ENCODE peak calls at places on chromosomes 12 and 14, in seven cellular contexts. One of them, this sample, is unnamed.

GRCh38 chr12:8668441-8668840 is 5.8 kb upstream of the MFAP5 start:
- DNase-seq in kidney: no peak
- DNase-seq in heart right ventricle: no peak
- DNase-seq in BJ: no peak
- DNase-seq in lower leg skin: no peak
- DNase-seq in tibial artery: no peak
- DNase-seq in A549: no peak
- DNase-seq in this sample: no peak

GRCh38 chr12:91098942-91099341 is 12.4 kb downstream of the LUM start:
- DNase-seq in tibial artery: peak
- DNase-seq in kidney: no peak
- DNase-seq in heart right ventricle: no peak
- DNase-seq in lower leg skin: peak
- DNase-seq in BJ: peak
- DNase-seq in A549: peak
- DNase-seq in this sample: no peak

GRCh38 chr12:97276198-97276580 is 186.4 kb upstream of the RMST start:
- DNase-seq in BJ: no peak
- DNase-seq in lower leg skin: no peak
- DNase-seq in heart right ventricle: no peak
- DNase-seq in tibial artery: no peak
- DNase-seq in kidney: no peak
- DNase-seq in A549: no peak
- DNase-seq in this sample: no peak

GRCh38 chr14:86802726-86803125 is 1190.3 kb downstream of the GALC start:
- DNase-seq in BJ: no peak
- DNase-seq in tibial artery: no peak
- DNase-seq in kidney: no peak
- DNase-seq in heart right ventricle: no peak
- DNase-seq in A549: no peak
- DNase-seq in lower leg skin: no peak
- DNase-seq in this sample: no peak

GRCh38 chr12:20865873-20866272 is 55.4 kb downstream of the SLCO1B3 start:
- DNase-seq in lower leg skin: no peak
- DNase-seq in BJ: no peak
- DNase-seq in A549: no peak
- DNase-seq in heart right ventricle: no peak
- DNase-seq in tibial artery: no peak
- DNase-seq in kidney: no peak
- DNase-seq in this sample: no peak

GRCh38 chr14:57182760-57183503 is 85.8 kb downstream of the EXOC5 start:
- DNase-seq in lower leg skin: no peak
- DNase-seq in heart right ventricle: no peak
- DNase-seq in tibial artery: no peak
- DNase-seq in kidney: no peak
- DNase-seq in A549: peak
- DNase-seq in BJ: no peak
- DNase-seq in this sample: no peak

GRCh38 chr12:121970901-121971300 is 50.8 kb upstream of the BCL7A start:
- DNase-seq in heart right ventricle: peak
- DNase-seq in A549: no peak
- DNase-seq in lower leg skin: no peak
- DNase-seq in kidney: no peak
- DNase-seq in BJ: no peak
- DNase-seq in tibial artery: no peak
- DNase-seq in this sample: no peak

GRCh38 chr14:38079268-38079667 is 128.4 kb upstream of the SSTR1 start:
- DNase-seq in tibial artery: no peak
- DNase-seq in BJ: peak
- DNase-seq in A549: peak
- DNase-seq in lower leg skin: no peak
- DNase-seq in kidney: no peak
- DNase-seq in heart right ventricle: no peak
- DNase-seq in this sample: no peak

GRCh38 chr14:39621678-39622077 is 189.4 kb upstream of the FBXO33 start:
- DNase-seq in tibial artery: no peak
- DNase-seq in kidney: no peak
- DNase-seq in lower leg skin: no peak
- DNase-seq in BJ: no peak
- DNase-seq in A549: no peak
- DNase-seq in heart right ventricle: no peak
- DNase-seq in this sample: no peak

GRCh38 chr12:68903511-68903910 is 29.5 kb downstream of the CPM start:
- DNase-seq in kidney: no peak
- DNase-seq in heart right ventricle: no peak
- DNase-seq in tibial artery: no peak
- DNase-seq in BJ: no peak
- DNase-seq in lower leg skin: no peak
- DNase-seq in A549: no peak
- DNase-seq in this sample: no peak

GRCh38 chr12:1769809-1770494 is 50.4 kb upstream of the LRTM2 start:
- DNase-seq in tibial artery: no peak
- DNase-seq in kidney: no peak
- DNase-seq in lower leg skin: no peak
- DNase-seq in A549: no peak
- DNase-seq in BJ: no peak
- DNase-seq in heart right ventricle: no peak
- DNase-seq in this sample: no peak

DNA sequence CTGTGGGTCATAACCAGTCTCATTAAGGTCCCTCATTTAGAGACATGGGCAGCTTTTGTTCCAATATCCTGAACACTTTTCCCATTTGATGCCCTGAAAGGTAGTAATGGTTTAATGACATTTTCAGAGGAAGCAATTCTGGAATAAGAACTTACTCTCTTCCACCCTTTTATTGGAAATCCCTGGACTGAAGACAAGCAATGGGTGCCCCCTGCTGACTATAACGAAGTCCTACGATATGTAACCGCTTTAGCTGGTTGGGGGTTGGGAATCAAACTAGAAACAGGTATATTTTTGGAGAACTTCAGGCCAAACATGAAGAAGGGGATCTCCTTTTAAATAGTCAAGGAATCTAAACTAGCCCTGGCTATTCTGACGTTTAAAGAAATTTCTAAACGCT is 20.5 kb downstream of the SARNP start:
- DNase-seq in kidney: no peak
- DNase-seq in lower leg skin: no peak
- DNase-seq in tibial artery: no peak
- DNase-seq in heart right ventricle: no peak
- DNase-seq in BJ: no peak
- DNase-seq in A549: peak
- DNase-seq in this sample: no peak
- TF ChIP-seq CTCF in kidney: peak
- TF ChIP-seq CTCF in lower leg skin: no peak
- TF ChIP-seq CTCF in tibial artery: peak
- TF ChIP-seq CTCF in heart right ventricle: peak
- TF ChIP-seq CTCF in BJ: peak
- TF ChIP-seq CTCF in A549: peak
- TF ChIP-seq CTCF in this sample: peak

DNA sequence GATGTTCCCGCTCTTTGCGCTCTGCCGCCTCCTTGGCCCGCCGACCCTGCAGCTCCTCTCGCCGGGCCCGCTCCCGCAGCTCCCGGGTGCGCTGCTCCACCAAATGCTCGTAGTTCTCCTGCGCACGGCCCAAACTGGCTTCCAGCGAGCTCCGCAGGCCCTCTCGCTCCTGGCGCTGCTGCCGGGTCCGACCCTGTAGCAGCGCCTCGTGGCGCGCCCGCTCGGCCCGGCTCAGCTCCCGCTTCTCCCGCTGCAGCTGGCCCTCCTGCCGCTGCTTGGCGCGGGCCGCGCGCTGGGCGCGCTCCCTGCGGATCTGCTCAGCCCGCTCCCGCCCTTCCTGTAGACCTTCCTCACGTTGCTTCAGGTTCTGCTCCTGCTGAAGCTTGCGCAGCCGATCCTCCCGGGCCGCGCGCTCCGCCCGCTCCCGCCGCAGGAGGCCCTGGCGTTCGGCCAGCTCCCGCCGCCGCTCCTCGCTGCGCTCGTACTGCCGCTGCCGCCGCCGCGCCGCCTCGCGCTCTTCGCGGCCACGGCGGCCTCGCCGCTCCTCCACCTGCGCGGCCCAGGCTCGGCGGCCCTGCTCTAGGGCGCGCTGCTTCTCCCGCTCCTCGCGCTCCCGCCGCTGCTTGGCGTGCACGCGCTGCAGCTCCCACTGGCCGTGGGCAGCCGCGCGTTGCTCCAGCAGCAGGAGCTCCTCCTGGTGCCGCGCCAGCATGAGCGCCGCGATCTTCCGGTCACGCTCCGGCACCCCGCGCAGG is 2.6 kb downstream of the CCDC177 start:
- DNase-seq in kidney: no peak
- DNase-seq in A549: peak
- DNase-seq in heart right ventricle: no peak
- DNase-seq in tibial artery: no peak
- DNase-seq in lower leg skin: no peak
- DNase-seq in BJ: no peak
- DNase-seq in this sample: peak
- H3K4me3 ChIP-seq in kidney: no peak
- H3K4me3 ChIP-seq in A549: peak
- H3K4me3 ChIP-seq in heart right ventricle: peak
- H3K4me3 ChIP-seq in tibial artery: peak
- H3K4me3 ChIP-seq in lower leg skin: peak
- H3K4me3 ChIP-seq in BJ: peak
- H3K4me3 ChIP-seq in this sample: no peak

GRCh38 chr12:57737467-57738141 is 938 bp downstream of the AGAP2 start:
- DNase-seq in A549: no peak
- DNase-seq in lower leg skin: no peak
- DNase-seq in BJ: no peak
- DNase-seq in tibial artery: no peak
- DNase-seq in heart right ventricle: no peak
- DNase-seq in kidney: no peak
- DNase-seq in this sample: no peak
- TF ChIP-seq CTCF in A549: peak
- TF ChIP-seq CTCF in lower leg skin: no peak
- TF ChIP-seq CTCF in BJ: peak
- TF ChIP-seq CTCF in tibial artery: no peak
- TF ChIP-seq CTCF in heart right ventricle: peak
- TF ChIP-seq CTCF in kidney: no peak
- TF ChIP-seq CTCF in this sample: no peak

GRCh38 chr14:45249847-45250575 is 3.0 kb downstream of the MIS18BP1 start:
- DNase-seq in lower leg skin: peak
- DNase-seq in A549: no peak
- DNase-seq in BJ: peak
- DNase-seq in tibial artery: no peak
- DNase-seq in heart right ventricle: no peak
- DNase-seq in kidney: no peak
- DNase-seq in this sample: peak

GRCh38 chr14:45246633-45247173 is 6.3 kb downstream of the MIS18BP1 start:
- DNase-seq in tibial artery: no peak
- DNase-seq in lower leg skin: no peak
- DNase-seq in kidney: no peak
- DNase-seq in heart right ventricle: no peak
- DNase-seq in A549: no peak
- DNase-seq in BJ: no peak
- DNase-seq in this sample: no peak

GRCh38 chr14:45247427-45247826 is 5.6 kb downstream of the MIS18BP1 start:
- DNase-seq in lower leg skin: no peak
- DNase-seq in kidney: no peak
- DNase-seq in A549: peak
- DNase-seq in BJ: no peak
- DNase-seq in tibial artery: no peak
- DNase-seq in heart right ventricle: no peak
- DNase-seq in this sample: no peak

GRCh38 chr14:45251912-45252311 is 1.1 kb downstream of the MIS18BP1 start:
- DNase-seq in kidney: no peak
- DNase-seq in tibial artery: no peak
- DNase-seq in lower leg skin: no peak
- DNase-seq in A549: peak
- DNase-seq in heart right ventricle: no peak
- DNase-seq in BJ: no peak
- DNase-seq in this sample: peak

GRCh38 chr14:45246151-45246550 is 6.9 kb downstream of the MIS18BP1 start:
- DNase-seq in lower leg skin: no peak
- DNase-seq in tibial artery: no peak
- DNase-seq in heart right ventricle: no peak
- DNase-seq in BJ: no peak
- DNase-seq in A549: no peak
- DNase-seq in kidney: no peak
- DNase-seq in this sample: no peak
- H3K4me3 ChIP-seq in lower leg skin: no peak
- H3K4me3 ChIP-seq in tibial artery: no peak
- H3K4me3 ChIP-seq in heart right ventricle: no peak
- H3K4me3 ChIP-seq in BJ: no peak
- H3K4me3 ChIP-seq in A549: no peak
- H3K4me3 ChIP-seq in kidney: no peak
- H3K4me3 ChIP-seq in this sample: no peak

DNA sequence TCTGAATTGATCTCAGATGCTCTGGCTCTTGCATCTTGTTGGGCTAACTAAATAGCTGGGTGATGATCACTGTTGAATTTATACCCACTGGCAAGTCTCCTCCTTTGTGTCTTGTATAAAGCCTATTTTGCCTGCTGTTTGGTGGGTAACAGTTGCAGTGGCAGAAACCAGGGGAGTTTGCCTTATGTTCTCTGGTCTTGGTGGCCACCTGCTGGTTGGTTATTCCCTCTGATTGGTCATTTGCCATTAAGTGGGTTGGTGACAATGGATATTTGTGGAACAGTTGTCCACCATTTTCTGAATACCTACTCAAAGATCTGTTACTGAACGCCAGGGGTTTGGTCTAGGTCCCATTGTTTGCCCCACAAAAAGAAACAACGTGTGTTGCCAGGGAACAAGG is 52.1 kb downstream of the AVPR1A start:
- DNase-seq in BJ: no peak
- DNase-seq in kidney: no peak
- DNase-seq in heart right ventricle: no peak
- DNase-seq in lower leg skin: no peak
- DNase-seq in tibial artery: no peak
- DNase-seq in A549: peak
- DNase-seq in this sample: no peak
- TF ChIP-seq CTCF in BJ: no peak
- TF ChIP-seq CTCF in kidney: peak
- TF ChIP-seq CTCF in heart right ventricle: no peak
- TF ChIP-seq CTCF in lower leg skin: no peak
- TF ChIP-seq CTCF in tibial artery: no peak
- TF ChIP-seq CTCF in A549: peak
- TF ChIP-seq CTCF in this sample: peak

GRCh38 chr12:93704122-93704521 is 26.9 kb downstream of the CRADD start:
- DNase-seq in BJ: no peak
- DNase-seq in tibial artery: no peak
- DNase-seq in kidney: no peak
- DNase-seq in lower leg skin: no peak
- DNase-seq in heart right ventricle: no peak
- DNase-seq in A549: no peak
- DNase-seq in this sample: peak

GRCh38 chr12:93699271-93700141 is 22.3 kb downstream of the CRADD start:
- DNase-seq in BJ: no peak
- DNase-seq in heart right ventricle: no peak
- DNase-seq in kidney: no peak
- DNase-seq in tibial artery: no peak
- DNase-seq in lower leg skin: no peak
- DNase-seq in A549: no peak
- DNase-seq in this sample: no peak

GRCh38 chr12:93702707-93703305 is 25.6 kb downstream of the CRADD start:
- DNase-seq in lower leg skin: no peak
- DNase-seq in BJ: no peak
- DNase-seq in A549: no peak
- DNase-seq in kidney: no peak
- DNase-seq in tibial artery: no peak
- DNase-seq in heart right ventricle: no peak
- DNase-seq in this sample: no peak

GRCh38 chr12:93696462-93696861 is 19.3 kb downstream of the CRADD start:
- DNase-seq in lower leg skin: no peak
- DNase-seq in tibial artery: no peak
- DNase-seq in BJ: no peak
- DNase-seq in A549: no peak
- DNase-seq in kidney: no peak
- DNase-seq in heart right ventricle: no peak
- DNase-seq in this sample: no peak

GRCh38 chr12:93698307-93699092 is 21.3 kb downstream of the CRADD start:
- DNase-seq in lower leg skin: no peak
- DNase-seq in tibial artery: no peak
- DNase-seq in A549: no peak
- DNase-seq in kidney: no peak
- DNase-seq in heart right ventricle: no peak
- DNase-seq in BJ: no peak
- DNase-seq in this sample: no peak
- H3K4me3 ChIP-seq in lower leg skin: no peak
- H3K4me3 ChIP-seq in tibial artery: no peak
- H3K4me3 ChIP-seq in A549: no peak
- H3K4me3 ChIP-seq in kidney: no peak
- H3K4me3 ChIP-seq in heart right ventricle: no peak
- H3K4me3 ChIP-seq in BJ: no peak
- H3K4me3 ChIP-seq in this sample: no peak

This sample was measured in GM06990.